ENCODE peak calls at places on chromosomes 16 and 17, in seven cellular contexts. W is WTC11, L is fibroblast of mammary gland, S is epithelial cell of esophagus, T is endothelial cell, B is bronchial epithelial cell, D is foreskin fibroblast. K is an unnamed sample.
A peak's percentile ranks its signal among the peaks of the same experiment; 100 is the strongest.

GRCh38 chr17:36807496-36808180 is 129.6 kb upstream of the LHX1 start:
- DNase-seq in D (no peak), T (no peak), W (peak; percentile 47), S (no peak), B (no peak), L (no peak), K (no peak)

GRCh38 chr16:88691129-88691813 is 5.0 kb upstream of the SNAI3 start:
- DNase-seq in W (no peak), T (no peak), B (no peak), D (no peak), L (no peak), S (no peak), K (no peak)

GRCh38 chr17:31275126-31275525 is 21.9 kb downstream of the OMG start:
- DNase-seq in S (peak; percentile 27), D (no peak), B (peak; percentile 58), L (peak; percentile 59), T (no peak), W (no peak), K (no peak)

GRCh38 chr16:67468731-67469130 is 12.2 kb downstream of the ATP6V0D1 start:
- DNase-seq in S (peak; percentile 72), D (no peak), W (no peak), B (peak; percentile 79), T (no peak), L (no peak), K (no peak)

GRCh38 chr16:57503366-57503765 is 17.1 kb upstream of the DOK4 start:
- DNase-seq in L (no peak), D (no peak), T (no peak), W (no peak), B (no peak), S (no peak), K (no peak)

GRCh38 chr17:51857052-51857593 is 301.4 kb downstream of the CA10 start:
- DNase-seq in S (no peak), D (no peak), T (no peak), W (no peak), L (no peak), B (no peak), K (no peak)

GRCh38 chr17:539048-539447 is 175.6 kb downstream of the VPS53 start:
- DNase-seq in D (no peak), B (no peak), W (no peak), T (no peak), L (no peak), S (no peak), K (no peak)

GRCh38 chr17:30922235-30922993 is 669 bp downstream of the ADAP2 start:
- DNase-seq in B (no peak), S (no peak), T (peak; percentile 10), W (peak; percentile 38), L (no peak), D (peak; percentile 34), K (no peak)

GRCh38 chr16:75265911-75266701 is 14.7 kb upstream of the BCAR1 start:
- DNase-seq in T (peak; percentile 93), B (no peak), L (peak; percentile 42), D (peak; percentile 88), S (peak; percentile 40), W (peak; percentile 90), K (peak; percentile 66)

GRCh38 chr16:57041182-57042156 is 50.9 kb upstream of the CPNE2 start:
- DNase-seq in B (no peak), W (no peak), T (no peak), S (no peak), D (no peak), L (no peak), K (no peak)

GRCh38 chr16:35450648-35451047 is 1991.2 kb downstream of the TP53TG3F start:
- DNase-seq in D (no peak), T (no peak), S (no peak), W (no peak), L (no peak), B (no peak), K (no peak)

DNA sequence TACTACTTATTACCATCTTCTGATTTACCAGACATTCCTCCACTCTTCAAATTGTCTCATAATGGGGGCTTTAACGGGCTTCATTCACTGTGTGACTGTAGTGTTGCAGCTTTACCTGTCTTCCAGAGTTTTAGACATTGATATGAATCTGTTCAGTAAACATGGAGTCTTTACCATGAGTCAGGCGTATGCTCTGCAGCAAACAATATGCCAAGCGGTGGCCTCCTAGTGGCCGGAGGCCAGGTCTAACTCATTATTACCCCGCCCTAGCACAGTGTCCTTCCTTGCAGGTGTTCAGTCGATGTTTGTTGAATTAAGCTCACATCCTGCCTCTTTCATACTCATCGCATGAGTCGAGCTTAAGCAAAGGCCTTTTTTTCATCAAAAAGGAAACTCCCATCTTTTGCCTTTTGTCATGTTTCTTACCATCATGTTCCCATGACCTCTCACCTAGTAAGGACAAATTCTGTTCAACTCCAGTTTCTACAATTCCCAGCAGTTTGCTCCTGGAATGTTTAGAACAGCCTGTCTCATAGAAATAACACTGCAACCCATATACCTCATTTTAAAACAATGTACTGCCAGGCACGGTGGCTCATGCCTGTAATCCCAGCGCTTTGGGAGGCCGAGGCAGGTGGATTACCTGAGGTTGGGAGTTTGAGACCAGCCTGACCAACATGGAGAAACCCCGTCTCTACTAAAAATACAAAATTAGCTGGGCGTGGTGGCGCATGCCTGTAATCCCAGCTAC is 39.4 kb downstream of the TUBD1 start:
- DNase-seq in B (peak; percentile 100), T (peak; percentile 48), D (peak; percentile 84), W (peak; percentile 56), L (peak; percentile 96), S (peak; percentile 99), K (no peak)
- TF ChIP-seq CTCF in B (peak; percentile 81), T (peak; percentile 54), D (peak; percentile 16), W (no peak), L (peak; percentile 58), S (peak; percentile 81), K (no peak)

DNA sequence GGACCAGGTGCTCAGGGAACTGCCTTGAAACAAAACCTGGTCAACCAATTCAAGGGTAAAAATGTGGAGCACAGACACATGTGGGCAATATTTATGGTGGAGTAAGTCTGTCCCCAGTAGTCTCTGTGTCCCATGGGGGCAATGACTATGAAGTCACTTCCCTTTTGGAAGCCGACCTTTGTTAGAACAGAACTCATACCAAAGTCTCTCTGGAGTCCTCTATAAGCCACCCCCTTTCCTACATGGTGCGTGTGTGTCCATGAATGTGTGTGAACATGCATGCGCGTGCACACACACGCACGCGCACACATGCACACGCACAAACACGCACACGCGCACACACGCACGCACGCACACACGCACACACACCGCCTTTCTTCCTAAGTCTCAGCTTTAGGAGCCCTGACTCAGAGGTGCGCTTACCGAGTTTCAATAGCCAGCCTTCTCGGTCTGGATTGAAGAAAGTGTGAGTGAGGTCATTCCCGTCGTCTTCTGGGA is 84.2 kb downstream of the CYTH1 start:
- DNase-seq in B (no peak), T (no peak), D (no peak), L (no peak), S (no peak), W (no peak), K (no peak)
- TF ChIP-seq CTCF in B (no peak), T (no peak), D (no peak), L (no peak), S (no peak), W (no peak), K (no peak)

DNA sequence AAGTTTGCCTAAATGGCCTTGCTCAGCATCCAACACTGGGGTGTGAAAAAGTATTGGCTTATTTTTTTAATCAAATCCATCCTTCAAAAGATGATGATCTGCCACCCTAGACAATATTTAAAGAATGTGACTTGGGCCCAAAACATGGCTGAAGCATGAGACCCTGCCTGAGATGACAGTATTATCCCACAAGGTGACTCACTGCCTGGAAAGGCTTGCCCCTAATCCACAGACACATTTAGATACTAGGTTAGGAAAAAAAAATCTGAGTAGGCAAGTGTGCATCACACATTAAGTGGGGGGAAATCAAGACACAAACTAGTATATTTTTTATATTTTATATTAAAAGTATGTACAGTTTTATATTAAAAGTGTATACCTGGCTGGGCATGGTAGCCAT is 38.4 kb downstream of the TOM1L2 start:
- DNase-seq in B (no peak), S (no peak), L (peak; percentile 57), W (no peak), D (peak; percentile 67), T (no peak), K (no peak)
- TF ChIP-seq CTCF in B (no peak), S (no peak), L (no peak), W (no peak), D (no peak), T (no peak), K (no peak)

GRCh38 chr17:65434878-65435277 is 126.6 kb downstream of the AXIN2 start:
- DNase-seq in B (no peak), T (no peak), L (no peak), W (no peak), S (no peak), D (no peak), K (no peak)
- TF ChIP-seq CTCF in B (no peak), T (no peak), L (no peak), W (no peak), S (no peak), D (no peak), K (no peak)

DNA sequence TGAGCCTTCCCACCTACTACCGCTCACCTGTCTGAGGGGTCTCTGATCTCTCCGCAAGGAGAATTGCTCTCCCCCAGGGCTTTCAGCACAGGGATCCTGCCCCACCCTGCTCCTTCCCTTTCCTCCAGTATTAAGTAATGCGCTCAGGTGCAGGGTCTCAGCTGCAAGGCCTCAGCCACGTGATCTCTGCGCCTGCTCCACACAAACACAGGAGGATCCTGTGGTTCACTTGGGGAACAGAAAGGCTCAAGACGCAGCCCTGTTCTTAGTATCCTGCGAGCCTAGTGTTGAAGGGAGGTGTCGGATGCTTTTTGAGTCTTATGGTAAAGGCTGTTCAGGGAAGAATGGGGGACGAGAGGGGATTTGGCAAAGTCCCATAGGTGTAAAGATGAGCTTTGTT is 41.6 kb upstream of the GCSH start:
- DNase-seq in B (no peak), S (no peak), L (no peak), W (no peak), D (no peak), T (no peak), K (no peak)
- TF ChIP-seq CTCF in B (no peak), S (no peak), L (no peak), W (no peak), D (no peak), T (no peak), K (no peak)

GRCh38 chr17:80202197-80202596 is 17.9 kb downstream of the SGSH start:
- DNase-seq in D (no peak), T (no peak), S (no peak), B (no peak), L (no peak), W (no peak), K (no peak)

GRCh38 chr17:80208050-80208449 is 12.1 kb downstream of the SGSH start:
- DNase-seq in W (no peak), S (no peak), L (no peak), B (no peak), D (no peak), T (no peak), K (no peak)

GRCh38 chr17:80201446-80201845 is 18.7 kb downstream of the SGSH start:
- DNase-seq in S (no peak), B (no peak), T (no peak), W (no peak), D (no peak), L (no peak), K (no peak)

GRCh38 chr17:80204626-80205468 is 15.3 kb downstream of the SGSH start:
- DNase-seq in D (no peak), W (no peak), S (no peak), L (no peak), B (no peak), T (no peak), K (peak; percentile 63)

GRCh38 chr17:80203448-80204092 is 16.6 kb downstream of the SGSH start:
- DNase-seq in W (no peak), B (no peak), S (no peak), D (no peak), T (no peak), L (no peak), K (no peak)
- TF ChIP-seq CTCF in W (no peak), B (no peak), S (no peak), D (no peak), T (no peak), L (no peak), K (no peak)

GRCh38 chr17:17146791-17147406 is 59.2 kb downstream of the PLD6 start:
- DNase-seq in W (peak; percentile 69), L (peak; percentile 59), T (no peak), D (no peak), S (no peak), B (no peak), K (no peak)
- TF ChIP-seq CTCF in W (no peak), L (peak; percentile 4), T (peak; percentile 27), D (no peak), S (peak; percentile 26), B (peak; percentile 40), K (peak; percentile 20)

K was measured in D721Med.